ENCODE peak calls at places on chromosomes 13 and 19, in eight cellular contexts. One of them, this sample, is unnamed. For H3K9me3, the result is how much of the 10 kb centered on the place peaks cover.

GRCh38 chr13:94658926-94659649 is 53.3 kb downstream of the SOX21 start:
- DNase-seq in HCT116: no peak
- DNase-seq in sigmoid colon: no peak
- DNase-seq in SK-N-MC: no peak
- DNase-seq in spleen: no peak
- DNase-seq in Panc1: no peak
- DNase-seq in endothelial cell of umbilical vein: peak
- DNase-seq in K562: peak
- DNase-seq in this sample: no peak

GRCh38 chr13:46211116-46211515 is 612 bp upstream of the LRRC63 start:
- DNase-seq in spleen: no peak
- DNase-seq in HCT116: no peak
- DNase-seq in sigmoid colon: no peak
- DNase-seq in K562: peak
- DNase-seq in endothelial cell of umbilical vein: peak
- DNase-seq in Panc1: no peak
- DNase-seq in SK-N-MC: no peak
- DNase-seq in this sample: no peak

GRCh38 chr13:36981156-36981743 is 17.9 kb downstream of the ALG5 start:
- DNase-seq in SK-N-MC: peak
- DNase-seq in Panc1: no peak
- DNase-seq in spleen: no peak
- DNase-seq in HCT116: no peak
- DNase-seq in sigmoid colon: no peak
- DNase-seq in endothelial cell of umbilical vein: peak
- DNase-seq in K562: peak
- DNase-seq in this sample: no peak

GRCh38 chr13:51760592-51760991 is 43.4 kb downstream of the DHRS12 start:
- DNase-seq in sigmoid colon: no peak
- DNase-seq in HCT116: no peak
- DNase-seq in Panc1: no peak
- DNase-seq in K562: no peak
- DNase-seq in SK-N-MC: no peak
- DNase-seq in spleen: no peak
- DNase-seq in endothelial cell of umbilical vein: no peak
- DNase-seq in this sample: no peak

GRCh38 chr13:112202966-112203365 is 136.0 kb downstream of the SOX1 start:
- DNase-seq in SK-N-MC: no peak
- DNase-seq in endothelial cell of umbilical vein: no peak
- DNase-seq in spleen: no peak
- DNase-seq in K562: no peak
- DNase-seq in Panc1: no peak
- DNase-seq in sigmoid colon: no peak
- DNase-seq in HCT116: no peak
- DNase-seq in this sample: no peak

GRCh38 chr13:98483636-98484288 is 93.1 kb downstream of the STK24 start:
- DNase-seq in K562: no peak
- DNase-seq in spleen: no peak
- DNase-seq in HCT116: no peak
- DNase-seq in Panc1: no peak
- DNase-seq in sigmoid colon: no peak
- DNase-seq in endothelial cell of umbilical vein: peak
- DNase-seq in SK-N-MC: no peak
- DNase-seq in this sample: peak

GRCh38 chr13:111969551-111970135 is 97.3 kb upstream of the SOX1 start:
- DNase-seq in endothelial cell of umbilical vein: no peak
- DNase-seq in SK-N-MC: no peak
- DNase-seq in sigmoid colon: no peak
- DNase-seq in HCT116: no peak
- DNase-seq in K562: no peak
- DNase-seq in spleen: no peak
- DNase-seq in Panc1: no peak
- DNase-seq in this sample: no peak

GRCh38 chr19:49327878-49328544 is 3.0 kb upstream of the SLC6A16 start:
- DNase-seq in K562: peak
- DNase-seq in spleen: no peak
- DNase-seq in HCT116: peak
- DNase-seq in endothelial cell of umbilical vein: peak
- DNase-seq in Panc1: no peak
- DNase-seq in sigmoid colon: no peak
- DNase-seq in SK-N-MC: no peak
- DNase-seq in this sample: no peak

GRCh38 chr19:29171525-29171924 is 41.4 kb downstream of the UQCRFS1 start:
- DNase-seq in Panc1: no peak
- DNase-seq in K562: no peak
- DNase-seq in SK-N-MC: no peak
- DNase-seq in endothelial cell of umbilical vein: no peak
- DNase-seq in sigmoid colon: no peak
- DNase-seq in spleen: no peak
- DNase-seq in HCT116: no peak
- DNase-seq in this sample: no peak

GRCh38 chr13:109547942-109548860 is 238.2 kb downstream of the IRS2 start:
- DNase-seq in Panc1: no peak
- DNase-seq in spleen: no peak
- DNase-seq in K562: no peak
- DNase-seq in endothelial cell of umbilical vein: no peak
- DNase-seq in SK-N-MC: peak
- DNase-seq in HCT116: no peak
- DNase-seq in sigmoid colon: no peak
- DNase-seq in this sample: no peak

GRCh38 chr19:13920940-13921744 is 15.1 kb downstream of the CC2D1A start:
- DNase-seq in HCT116: peak
- DNase-seq in Panc1: no peak
- DNase-seq in sigmoid colon: no peak
- DNase-seq in SK-N-MC: no peak
- DNase-seq in K562: peak
- DNase-seq in endothelial cell of umbilical vein: peak
- DNase-seq in spleen: no peak
- DNase-seq in this sample: no peak

GRCh38 chr19:23062921-23063320 is 53.9 kb upstream of the ZNF730 start:
- DNase-seq in K562: no peak
- DNase-seq in HCT116: no peak
- DNase-seq in sigmoid colon: no peak
- DNase-seq in SK-N-MC: no peak
- DNase-seq in endothelial cell of umbilical vein: no peak
- DNase-seq in Panc1: no peak
- DNase-seq in spleen: no peak
- DNase-seq in this sample: no peak

GRCh38 chr13:113152894-113153809 is 5.3 kb upstream of the PROZ start:
- DNase-seq in SK-N-MC: no peak
- DNase-seq in spleen: peak
- DNase-seq in endothelial cell of umbilical vein: no peak
- DNase-seq in K562: peak
- DNase-seq in Panc1: no peak
- DNase-seq in sigmoid colon: peak
- DNase-seq in HCT116: no peak
- DNase-seq in this sample: peak

GRCh38 chr13:35768551-35768950 is 292.1 kb upstream of the MAB21L1 start:
- DNase-seq in endothelial cell of umbilical vein: no peak
- DNase-seq in Panc1: no peak
- DNase-seq in spleen: no peak
- DNase-seq in SK-N-MC: no peak
- DNase-seq in sigmoid colon: no peak
- DNase-seq in HCT116: no peak
- DNase-seq in K562: no peak
- DNase-seq in this sample: no peak

GRCh38 chr13:79393564-79394249 is 12.3 kb downstream of the RBM26 start:
- DNase-seq in endothelial cell of umbilical vein: peak
- DNase-seq in K562: no peak
- DNase-seq in sigmoid colon: no peak
- DNase-seq in spleen: peak
- DNase-seq in Panc1: no peak
- DNase-seq in SK-N-MC: no peak
- DNase-seq in HCT116: no peak
- DNase-seq in this sample: no peak

GRCh38 chr19:28024920-28025319 is 1188.0 kb downstream of the UQCRFS1 start:
- DNase-seq in sigmoid colon: no peak
- DNase-seq in Panc1: no peak
- DNase-seq in HCT116: no peak
- DNase-seq in SK-N-MC: no peak
- DNase-seq in K562: no peak
- DNase-seq in endothelial cell of umbilical vein: no peak
- DNase-seq in spleen: no peak
- DNase-seq in this sample: no peak
- H3K9me3 ChIP-seq in sigmoid colon: under half
- H3K9me3 ChIP-seq in Panc1: under half
- H3K9me3 ChIP-seq in HCT116: under half
- H3K9me3 ChIP-seq in SK-N-MC: under half
- H3K9me3 ChIP-seq in K562: under half
- H3K9me3 ChIP-seq in endothelial cell of umbilical vein: under half
- H3K9me3 ChIP-seq in spleen: under half
- H3K9me3 ChIP-seq in this sample: under half

GRCh38 chr19:41997121-41997850 is 3.3 kb upstream of the ATP1A3 start:
- DNase-seq in SK-N-MC: no peak
- DNase-seq in sigmoid colon: no peak
- DNase-seq in HCT116: no peak
- DNase-seq in endothelial cell of umbilical vein: no peak
- DNase-seq in spleen: no peak
- DNase-seq in K562: peak
- DNase-seq in Panc1: no peak
- DNase-seq in this sample: peak

GRCh38 chr19:41998246-41999020 is 4.4 kb upstream of the ATP1A3 start:
- DNase-seq in Panc1: no peak
- DNase-seq in spleen: no peak
- DNase-seq in endothelial cell of umbilical vein: no peak
- DNase-seq in SK-N-MC: no peak
- DNase-seq in HCT116: peak
- DNase-seq in K562: peak
- DNase-seq in sigmoid colon: no peak
- DNase-seq in this sample: no peak

GRCh38 chr19:41997851-41998229 is 3.8 kb upstream of the ATP1A3 start:
- DNase-seq in HCT116: no peak
- DNase-seq in endothelial cell of umbilical vein: no peak
- DNase-seq in K562: no peak
- DNase-seq in SK-N-MC: no peak
- DNase-seq in Panc1: no peak
- DNase-seq in sigmoid colon: no peak
- DNase-seq in spleen: no peak
- DNase-seq in this sample: no peak

GRCh38 chr19:41999878-42000208 is 5.8 kb upstream of the ATP1A3 start:
- DNase-seq in Panc1: no peak
- DNase-seq in HCT116: no peak
- DNase-seq in endothelial cell of umbilical vein: no peak
- DNase-seq in K562: no peak
- DNase-seq in sigmoid colon: no peak
- DNase-seq in spleen: no peak
- DNase-seq in SK-N-MC: no peak
- DNase-seq in this sample: no peak

DNA sequence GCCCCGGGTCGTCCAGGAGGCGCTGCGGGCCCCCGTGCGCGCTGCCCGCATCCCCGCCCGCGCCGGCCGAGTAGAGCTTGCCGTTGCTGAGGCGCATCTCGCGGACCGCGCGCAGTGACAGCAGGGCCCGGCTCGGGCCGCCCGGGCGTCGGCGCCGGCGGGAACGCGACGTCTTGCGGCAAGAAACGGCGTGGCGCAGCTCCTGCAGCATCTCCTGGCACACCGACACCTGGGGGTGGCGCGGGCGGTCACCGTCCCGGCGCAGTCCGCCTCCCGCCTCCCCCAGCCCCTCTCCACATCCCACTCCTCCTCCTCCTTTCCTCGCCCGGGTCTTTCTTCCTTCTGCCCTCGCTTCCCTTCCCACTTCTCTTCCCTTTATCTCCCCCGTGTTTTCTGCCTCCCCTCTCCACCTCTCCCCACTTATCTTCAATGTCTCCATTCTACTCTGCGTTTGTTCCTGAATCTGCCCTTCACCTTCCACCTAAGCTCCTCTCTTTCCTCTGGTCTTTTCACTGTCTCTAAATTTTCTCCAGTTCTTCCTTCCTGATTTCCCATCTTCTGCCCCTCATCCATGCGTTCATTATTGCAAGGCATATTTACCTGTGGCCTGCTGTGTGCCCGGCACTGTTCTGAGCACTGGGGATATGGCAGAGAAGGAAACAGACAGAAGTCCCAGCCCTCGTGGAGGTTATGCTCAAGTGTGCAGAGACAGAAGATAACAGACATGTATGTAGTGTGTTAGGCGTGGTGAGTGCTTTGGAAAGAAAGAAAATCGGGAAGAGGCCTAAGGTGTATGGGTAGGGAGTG is 5.2 kb upstream of the ATP1A3 start:
- DNase-seq in endothelial cell of umbilical vein: no peak
- DNase-seq in SK-N-MC: no peak
- DNase-seq in HCT116: no peak
- DNase-seq in spleen: no peak
- DNase-seq in Panc1: no peak
- DNase-seq in K562: no peak
- DNase-seq in sigmoid colon: no peak
- DNase-seq in this sample: no peak
- TF ChIP-seq POLR2AphosphoS5 in endothelial cell of umbilical vein: no peak
- TF ChIP-seq POLR2AphosphoS5 in SK-N-MC: no peak
- TF ChIP-seq POLR2AphosphoS5 in HCT116: no peak
- TF ChIP-seq POLR2AphosphoS5 in spleen: no peak
- TF ChIP-seq POLR2AphosphoS5 in Panc1: no peak
- TF ChIP-seq POLR2AphosphoS5 in K562: no peak
- TF ChIP-seq POLR2AphosphoS5 in sigmoid colon: no peak
- TF ChIP-seq POLR2AphosphoS5 in this sample: no peak

DNA sequence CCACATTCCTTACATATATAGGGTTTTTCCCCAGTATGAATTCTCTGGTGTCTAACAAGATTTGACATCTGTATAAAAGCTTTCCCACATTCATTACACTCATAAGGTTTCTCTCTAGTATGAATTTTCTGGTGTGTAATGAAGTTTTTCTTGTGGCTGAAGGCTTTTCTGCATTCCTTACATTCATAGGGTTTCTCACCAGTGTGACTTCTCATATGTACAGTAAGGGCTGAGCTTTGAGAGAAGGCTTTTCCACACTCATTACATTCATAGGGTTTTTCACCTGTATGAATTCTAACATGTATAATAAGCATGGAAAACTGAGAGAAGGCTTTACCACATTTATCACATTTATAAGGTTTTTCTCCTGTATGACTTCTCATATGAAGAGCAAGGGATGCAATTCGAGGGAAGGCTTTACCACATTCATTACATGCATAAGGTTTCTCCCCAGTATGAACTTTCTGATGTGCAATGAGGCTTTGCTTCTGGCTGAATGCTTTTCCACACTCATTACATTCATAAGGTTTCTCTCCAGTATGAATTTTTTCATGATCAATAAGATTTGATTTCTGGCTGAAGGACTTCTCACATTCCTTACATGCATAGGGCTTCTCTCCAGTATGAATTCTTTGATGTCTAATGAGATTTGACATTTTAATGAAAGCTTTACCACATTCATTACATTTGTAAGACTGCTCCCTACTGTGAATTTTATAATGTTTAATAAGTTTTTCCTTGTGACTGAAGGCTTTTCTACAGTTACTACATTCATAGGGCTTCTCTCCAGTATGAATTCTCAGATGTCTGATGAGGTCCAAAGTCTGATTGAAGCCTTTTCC is 42.6 kb downstream of the ZNF527 start:
- DNase-seq in K562: no peak
- DNase-seq in endothelial cell of umbilical vein: peak
- DNase-seq in HCT116: no peak
- DNase-seq in spleen: no peak
- DNase-seq in sigmoid colon: no peak
- DNase-seq in SK-N-MC: peak
- DNase-seq in Panc1: no peak
- DNase-seq in this sample: no peak
- H3K9me3 ChIP-seq in K562: under half
- H3K9me3 ChIP-seq in endothelial cell of umbilical vein: under half
- H3K9me3 ChIP-seq in HCT116: under half
- H3K9me3 ChIP-seq in spleen: half or more
- H3K9me3 ChIP-seq in sigmoid colon: half or more
- H3K9me3 ChIP-seq in SK-N-MC: under half
- H3K9me3 ChIP-seq in Panc1: half or more
- H3K9me3 ChIP-seq in this sample: under half

GRCh38 chr13:97256343-97256783 is 34.2 kb downstream of the MBNL2 start:
- DNase-seq in HCT116: peak
- DNase-seq in sigmoid colon: no peak
- DNase-seq in Panc1: no peak
- DNase-seq in endothelial cell of umbilical vein: peak
- DNase-seq in spleen: no peak
- DNase-seq in K562: peak
- DNase-seq in SK-N-MC: no peak
- DNase-seq in this sample: no peak
- TF ChIP-seq POLR2AphosphoS5 in HCT116: peak
- TF ChIP-seq POLR2AphosphoS5 in sigmoid colon: peak
- TF ChIP-seq POLR2AphosphoS5 in Panc1: peak
- TF ChIP-seq POLR2AphosphoS5 in endothelial cell of umbilical vein: peak
- TF ChIP-seq POLR2AphosphoS5 in spleen: no peak
- TF ChIP-seq POLR2AphosphoS5 in K562: no peak
- TF ChIP-seq POLR2AphosphoS5 in SK-N-MC: no peak
- TF ChIP-seq POLR2AphosphoS5 in this sample: peak